ENCODE peak calls at places on chromosomes 4 and X, in seven cellular contexts. R, U, Q, X, D, I and T are unnamed samples.

GRCh38 chrX:136204571-136204970 is 46.6 kb downstream of the MAP7D3 start:
- DNase-seq in R (no peak), U (no peak), Q (no peak), X (no peak), D (peak; percentile 74), I (no peak), T (peak; percentile 57)

GRCh38 chrX:150152546-150152945 is 210.6 kb upstream of the MAMLD1 start:
- DNase-seq in R (no peak), U (no peak), Q (no peak), X (no peak), D (no peak), I (no peak), T (no peak)

GRCh38 chrX:12065251-12065650 is 73.0 kb upstream of the FRMPD4 start:
- DNase-seq in R (no peak), U (no peak), Q (no peak), X (peak; percentile 1), D (peak; percentile 22), I (no peak), T (no peak)

GRCh38 chr4:136400829-136401228 is 1131.5 kb downstream of the PCDH18 start:
- DNase-seq in R (no peak), U (no peak), Q (no peak), X (no peak), D (no peak), I (no peak), T (no peak)

GRCh38 chr4:40912455-40913055 is 162.8 kb downstream of the NSUN7 start:
- DNase-seq in R (no peak), U (no peak), Q (no peak), X (no peak), D (peak; percentile 68), I (no peak), T (no peak)

GRCh38 chrX:10041383-10041782 is 74.2 kb downstream of the CLDN34 start:
- DNase-seq in R (no peak), U (no peak), Q (no peak), X (peak; percentile 22), D (peak; percentile 36), I (no peak), T (no peak)

GRCh38 chrX:47539860-47540259 is 21.1 kb upstream of the ARAF start:
- DNase-seq in R (no peak), U (no peak), Q (no peak), X (no peak), D (no peak), I (no peak), T (no peak)

GRCh38 chrX:123454712-123455431 is 270.8 kb downstream of the GRIA3 start:
- DNase-seq in R (no peak), U (no peak), Q (no peak), X (no peak), D (no peak), I (no peak), T (no peak)

GRCh38 chr4:110130578-110131358 is 67.6 kb downstream of the ELOVL6 start:
- DNase-seq in R (no peak), U (no peak), Q (no peak), X (no peak), D (peak; percentile 47), I (no peak), T (no peak)

GRCh38 chrX:39848900-39849299 is 248.9 kb downstream of the BCOR start:
- DNase-seq in R (no peak), U (no peak), Q (no peak), X (no peak), D (peak; percentile 83), I (no peak), T (no peak)

GRCh38 chrX:40415675-40416074 is 165.1 kb upstream of the ATP6AP2 start:
- DNase-seq in R (no peak), U (no peak), Q (no peak), X (no peak), D (no peak), I (no peak), T (no peak)

GRCh38 chr4:81789741-81790402 is 318.2 kb upstream of the RASGEF1B start:
- DNase-seq in R (no peak), U (no peak), Q (no peak), X (no peak), D (no peak), I (no peak), T (no peak)

GRCh38 chrX:29662101-29662500 is 553.3 kb upstream of the MAGEB2 start:
- DNase-seq in R (no peak), U (no peak), Q (no peak), X (peak; percentile 62), D (peak; percentile 80), I (no peak), T (no peak)

GRCh38 chrX:2183193-2183725 is 317.5 kb downstream of the DHRSX start:
- DNase-seq in R (no peak), U (no peak), Q (no peak), X (no peak), D (no peak), I (no peak), T (no peak)

GRCh38 chr4:154364012-154364863 is 127.4 kb downstream of the DCHS2 start:
- DNase-seq in R (no peak), U (no peak), Q (no peak), X (no peak), D (no peak), I (no peak), T (no peak)

GRCh38 chr4:134546279-134546678 is 344.7 kb upstream of the PABPC4L start:
- DNase-seq in R (no peak), U (no peak), Q (no peak), X (no peak), D (no peak), I (no peak), T (no peak)

GRCh38 chr4:82780398-82781231 is 18.0 kb downstream of the SCD5 start:
- DNase-seq in R (no peak), U (peak; percentile 85), Q (no peak), X (peak; percentile 73), D (peak; percentile 80), I (no peak), T (peak; percentile 76)

GRCh38 chrX:103774070-103774642 is 2.5 kb upstream of the PLP1 start:
- DNase-seq in R (no peak), U (no peak), Q (no peak), X (peak; percentile 21), D (peak; percentile 48), I (no peak), T (no peak)

GRCh38 chrX:132877954-132878536 is 80.4 kb downstream of the HS6ST2 start:
- DNase-seq in R (no peak), U (no peak), Q (no peak), X (peak; percentile 33), D (no peak), I (no peak), T (no peak)

GRCh38 chr4:145623831-145624230 is 4.6 kb downstream of the MMAA start:
- DNase-seq in R (no peak), U (no peak), Q (no peak), X (no peak), D (peak; percentile 54), I (no peak), T (no peak)

GRCh38 chr4:125045311-125045710 is 269.4 kb upstream of the FAT4 start:
- DNase-seq in R (no peak), U (no peak), Q (no peak), X (no peak), D (peak; percentile 29), I (no peak), T (no peak)

GRCh38 chr4:1072830-1073446 is 40.4 kb downstream of the RNF212 start:
- DNase-seq in R (no peak), U (peak; percentile 74), Q (peak; percentile 38), X (peak; percentile 74), D (peak; percentile 65), I (peak; percentile 64), T (peak; percentile 79)

GRCh38 chrX:4655743-4656142 is 942.3 kb upstream of the PRKX start:
- DNase-seq in R (no peak), U (no peak), Q (no peak), X (no peak), D (no peak), I (no peak), T (no peak)

GRCh38 chr4:91827914-91828313 is 475.9 kb upstream of the GRID2 start:
- DNase-seq in R (no peak), U (no peak), Q (no peak), X (no peak), D (no peak), I (no peak), T (no peak)

GRCh38 chr4:19187104-19187503 is 1064.6 kb upstream of the SLIT2 start:
- DNase-seq in R (no peak), U (no peak), Q (no peak), X (no peak), D (peak; percentile 73), I (no peak), T (no peak)

GRCh38 chr4:5460106-5460801 is 248.1 kb downstream of the EVC2 start:
- DNase-seq in R (no peak), U (no peak), Q (peak; percentile 3), X (peak; percentile 4), D (peak; percentile 38), I (peak; percentile 35), T (no peak)

GRCh38 chr4:82803746-82804145 is 5.2 kb upstream of the SCD5 start:
- DNase-seq in R (no peak), U (no peak), Q (no peak), X (no peak), D (no peak), I (no peak), T (no peak)

GRCh38 chr4:2300431-2300861 is 38.5 kb upstream of the MXD4 start:
- DNase-seq in R (no peak), U (peak; percentile 22), Q (no peak), X (no peak), D (no peak), I (no peak), T (no peak)

GRCh38 chrX:1451676-1452496 is 823 bp downstream of the ASMTL start:
- DNase-seq in R (no peak), U (peak; percentile 24), Q (no peak), X (no peak), D (no peak), I (no peak), T (peak; percentile 42)

GRCh38 chrX:145396612-145397011 is 149.3 kb downstream of the SPANXN1 start:
- DNase-seq in R (no peak), U (no peak), Q (no peak), X (no peak), D (no peak), I (no peak), T (no peak)